ENCODE peak calls at places on chromosomes 11 and 22, in seven cellular contexts. U, E, D, Q, F, V and M are unnamed samples.

GRCh38 chr11:58573451-58574104 is 2.1 kb downstream of the LPXN start:
- DNase-seq in Q (peak; percentile 40), F (peak; percentile 48), E (peak; percentile 89), D (peak; percentile 80), U (no peak), V (no peak), M (peak; percentile 41)

GRCh38 chr11:71420455-71421241 is 27.5 kb downstream of the DHCR7 start:
- DNase-seq in E (peak; percentile 48), Q (no peak), V (no peak), D (no peak), U (peak; percentile 79), F (peak; percentile 41), M (no peak)

GRCh38 chr11:59560290-59560701 is 49.0 kb downstream of the OR4D9 start:
- DNase-seq in V (peak; percentile 49), U (peak; percentile 85), F (peak; percentile 70), D (peak; percentile 80), E (peak; percentile 84), Q (no peak), M (peak; percentile 51)

GRCh38 chr11:27837895-27838563 is 137.8 kb upstream of the BDNF start:
- DNase-seq in D (no peak), Q (no peak), F (peak; percentile 20), U (no peak), V (no peak), E (no peak), M (no peak)

GRCh38 chr22:35037089-35037488 is 28.9 kb upstream of the ISX start:
- DNase-seq in E (no peak), F (no peak), D (no peak), U (peak; percentile 65), Q (no peak), V (no peak), M (no peak)

GRCh38 chr11:119800171-119800570 is 71.2 kb upstream of the NECTIN1 start:
- DNase-seq in U (no peak), V (no peak), D (no peak), F (no peak), Q (no peak), E (no peak), M (no peak)

GRCh38 chr11:67337257-67337656 is 16.1 kb downstream of the POLD4 start:
- DNase-seq in F (no peak), E (no peak), D (no peak), V (no peak), U (no peak), Q (no peak), M (no peak)

GRCh38 chr11:9752091-9752490 is 88.2 kb downstream of the SWAP70 start:
- DNase-seq in E (no peak), F (peak; percentile 34), U (no peak), Q (no peak), V (no peak), D (no peak), M (no peak)

GRCh38 chr11:100930185-100930778 is 199.3 kb downstream of the PGR start:
- DNase-seq in V (no peak), Q (no peak), D (peak; percentile 35), E (peak; percentile 71), U (peak; percentile 73), F (no peak), M (no peak)

GRCh38 chr22:28799834-28800307 is 498 bp downstream of the XBP1 start:
- DNase-seq in D (peak; percentile 15), Q (peak; percentile 14), V (peak; percentile 40), F (no peak), E (no peak), U (peak; percentile 76), M (peak; percentile 55)

GRCh38 chr11:101775033-101775432 is 139.8 kb upstream of the CEP126 start:
- DNase-seq in Q (no peak), U (no peak), F (no peak), E (no peak), D (no peak), V (no peak), M (no peak)

GRCh38 chr22:44094751-44095302 is 70.7 kb downstream of the PARVB start:
- DNase-seq in F (no peak), E (no peak), D (no peak), V (no peak), U (no peak), Q (no peak), M (no peak)

GRCh38 chr11:118535261-118535660 is 4.3 kb downstream of the TMEM25 start:
- DNase-seq in D (no peak), U (no peak), Q (no peak), E (no peak), F (no peak), V (no peak), M (no peak)

GRCh38 chr11:57567210-57567511 is 311 bp downstream of the UBE2L6 start:
- DNase-seq in E (no peak), Q (no peak), D (no peak), F (no peak), U (no peak), V (no peak), M (peak; percentile 9)

GRCh38 chr22:17769716-17770082 is 4.6 kb downstream of the BID start:
- DNase-seq in E (no peak), F (no peak), D (no peak), Q (no peak), U (no peak), V (no peak), M (no peak)
- H3K27ac ChIP-seq in E (no peak overlapping the region), F (peak overlapping the region; percentile 44), D (no peak overlapping the region), Q (no peak overlapping the region), U (no peak overlapping the region), V (no peak overlapping the region), M (no peak overlapping the region)

GRCh38 chr22:46593211-46593676 is 26.9 kb upstream of the GRAMD4 start:
- DNase-seq in V (no peak), F (peak; percentile 94), Q (no peak), U (peak; percentile 1), D (no peak), E (no peak), M (no peak)
- H3K27ac ChIP-seq in V (peak overlapping the region; percentile 38), F (peak overlapping the region; percentile 90), Q (peak overlapping the region; percentile 60), U (no peak overlapping the region), D (no peak overlapping the region), E (no peak overlapping the region), M (peak overlapping the region; percentile 82)

GRCh38 chr11:45913514-45913913 is 4.2 kb downstream of the PEX16 start:
- DNase-seq in D (no peak), U (no peak), Q (no peak), V (no peak), F (no peak), E (no peak), M (no peak)
- H3K27ac ChIP-seq in D (no peak overlapping the region), U (no peak overlapping the region), Q (no peak overlapping the region), V (no peak overlapping the region), F (no peak overlapping the region), E (no peak overlapping the region), M (no peak overlapping the region)

GRCh38 chr22:42893366-42894150 is 36.5 kb upstream of the ARFGAP3 start:
- DNase-seq in F (no peak), D (no peak), U (no peak), Q (no peak), E (no peak), V (no peak), M (no peak)
- H3K27ac ChIP-seq in F (peak overlapping the region; percentile 70), D (no peak overlapping the region), U (no peak overlapping the region), Q (peak overlapping the region; percentile 29), E (no peak overlapping the region), V (no peak overlapping the region), M (no peak overlapping the region)